ENCODE peak calls at places on chromosome 22, in six cellular contexts. R is IMR-90, X is mesenchymal stem cell, I is mesendoderm, Q is H1, T is neuronal stem cell. V is an unnamed sample.

GRCh38 chr22:30918761-30919160 is 49.8 kb downstream of the MORC2 start:
- DNase-seq in R (no peak), X (no peak), I (no peak), Q (no peak), T (no peak), V (no peak)

GRCh38 chr22:49284389-49284788 is 543.3 kb downstream of the BRD1 start:
- DNase-seq in R (no peak), X (no peak), I (no peak), Q (no peak), T (no peak), V (no peak)

GRCh38 chr22:38239101-38239761 is 33.6 kb downstream of the TMEM184B start:
- DNase-seq in R (peak; percentile 98), X (peak; percentile 87), I (peak; percentile 37), Q (no peak), T (no peak), V (no peak)

GRCh38 chr22:39151329-39151975 is 1.0 kb downstream of the CBX7 start:
- DNase-seq in R (no peak), X (no peak), I (no peak), Q (no peak), T (no peak), V (peak; percentile 28)

GRCh38 chr22:39178206-39179111 is 26.0 kb upstream of the CBX7 start:
- DNase-seq in R (peak; percentile 43), X (peak; percentile 41), I (no peak), Q (no peak), T (no peak), V (no peak)

GRCh38 chr22:48940266-48940987 is 887.2 kb downstream of the BRD1 start:
- DNase-seq in R (no peak), X (no peak), I (no peak), Q (no peak), T (no peak), V (no peak)

GRCh38 chr22:23204541-23205157 is 24.3 kb downstream of the BCR start:
- DNase-seq in R (no peak), X (no peak), I (no peak), Q (no peak), T (no peak), V (no peak)

GRCh38 chr22:22037229-22037628 is 54.6 kb upstream of the TOP3B start:
- DNase-seq in R (no peak), X (no peak), I (no peak), Q (no peak), T (peak; percentile 15), V (no peak)

GRCh38 chr22:31692186-31692886 is 30.3 kb upstream of the PISD start:
- DNase-seq in R (peak; percentile 68), X (peak; percentile 63), I (no peak), Q (no peak), T (no peak), V (no peak)

GRCh38 chr22:28477556-28477955 is 202.1 kb downstream of the TTC28 start:
- DNase-seq in R (no peak), X (no peak), I (no peak), Q (no peak), T (no peak), V (no peak)

GRCh38 chr22:26849575-26849974 is 192.2 kb downstream of the MIAT start:
- DNase-seq in R (no peak), X (no peak), I (no peak), Q (no peak), T (no peak), V (no peak)

GRCh38 chr22:40281717-40282116 is 64.6 kb upstream of the ADSL start:
- DNase-seq in R (no peak), X (no peak), I (no peak), Q (no peak), T (no peak), V (no peak)

GRCh38 chr22:27561301-27561820 is 240.2 kb downstream of the MN1 start:
- DNase-seq in R (no peak), X (no peak), I (peak; percentile 12), Q (no peak), T (no peak), V (no peak)

GRCh38 chr22:39028281-39028680 is 7.4 kb downstream of the APOBEC3D start:
- DNase-seq in R (no peak), X (no peak), I (peak; percentile 50), Q (no peak), T (no peak), V (no peak)

GRCh38 chr22:39686178-39686620 is 115.6 kb downstream of the CACNA1I start:
- DNase-seq in R (no peak), X (no peak), I (no peak), Q (no peak), T (no peak), V (no peak)

GRCh38 chr22:24894998-24895397 is 51.5 kb downstream of the LHFPL7 start:
- DNase-seq in R (no peak), X (peak; percentile 49), I (no peak), Q (no peak), T (no peak), V (no peak)

GRCh38 chr22:27405672-27406388 is 395.7 kb downstream of the MN1 start:
- DNase-seq in R (peak; percentile 45), X (peak; percentile 43), I (peak; percentile 67), Q (peak; percentile 25), T (peak; percentile 47), V (peak; percentile 79)

GRCh38 chr22:18152519-18152918 is 2.5 kb downstream of the USP18 start:
- DNase-seq in R (no peak), X (no peak), I (no peak), Q (no peak), T (no peak), V (no peak)

DNA sequence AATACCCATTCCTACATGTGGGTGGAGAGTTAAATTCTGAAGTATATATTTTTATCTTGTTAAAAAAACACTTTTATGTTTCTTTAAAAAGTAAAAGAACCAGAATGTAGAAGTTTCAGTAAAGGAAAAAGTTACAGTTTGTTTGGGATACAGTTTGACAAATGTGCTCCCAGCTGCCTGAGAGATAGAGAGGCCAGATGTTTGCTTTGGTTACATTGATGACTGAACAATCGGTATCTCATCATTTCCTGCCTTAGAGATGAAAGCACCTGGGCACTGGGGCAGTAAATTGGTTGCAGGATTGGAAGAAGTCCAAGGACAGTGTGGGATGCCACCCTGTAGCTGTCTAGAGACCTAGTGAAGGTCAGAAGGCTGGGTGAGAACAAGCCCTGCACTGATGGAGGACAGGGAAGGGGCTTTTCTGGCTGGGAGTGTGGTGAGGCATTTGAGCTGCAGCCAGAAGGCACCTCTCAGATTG is 16.6 kb downstream of the MED15 start:
- DNase-seq in R (peak; percentile 65), X (peak; percentile 57), I (no peak), Q (no peak), T (no peak), V (no peak)
- H2BK15ac ChIP-seq in R (no peak overlapping the region), X (no peak overlapping the region), I (no peak overlapping the region), Q (no peak overlapping the region), T (no peak overlapping the region), V (no peak overlapping the region)

DNA sequence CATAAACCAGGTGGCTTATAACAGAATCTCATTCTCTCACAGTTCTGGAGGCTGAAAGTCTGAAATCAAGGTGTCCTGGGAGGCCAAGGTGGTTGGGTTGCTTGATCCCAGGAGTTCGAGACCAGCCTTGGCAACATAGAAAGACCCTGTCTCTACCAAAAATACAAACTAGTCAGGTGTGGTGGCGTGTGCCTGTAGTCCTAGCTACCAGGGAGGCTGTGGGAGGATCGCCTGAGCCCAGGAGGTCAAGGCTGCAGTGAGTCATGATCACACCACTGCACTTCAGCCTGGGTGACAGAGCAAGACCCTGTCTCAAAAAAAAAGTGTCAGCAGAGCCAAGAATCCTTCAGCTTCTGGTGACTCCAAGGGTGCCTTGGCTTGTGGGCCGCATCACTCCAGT is 8.9 kb upstream of the PRR5 start:
- DNase-seq in R (no peak), X (no peak), I (no peak), Q (no peak), T (no peak), V (no peak)
- H2BK120ac ChIP-seq in R (no peak overlapping the region), X (no peak overlapping the region), I (no peak overlapping the region), Q (no peak overlapping the region), T (no peak overlapping the region), V (no peak overlapping the region)

DNA sequence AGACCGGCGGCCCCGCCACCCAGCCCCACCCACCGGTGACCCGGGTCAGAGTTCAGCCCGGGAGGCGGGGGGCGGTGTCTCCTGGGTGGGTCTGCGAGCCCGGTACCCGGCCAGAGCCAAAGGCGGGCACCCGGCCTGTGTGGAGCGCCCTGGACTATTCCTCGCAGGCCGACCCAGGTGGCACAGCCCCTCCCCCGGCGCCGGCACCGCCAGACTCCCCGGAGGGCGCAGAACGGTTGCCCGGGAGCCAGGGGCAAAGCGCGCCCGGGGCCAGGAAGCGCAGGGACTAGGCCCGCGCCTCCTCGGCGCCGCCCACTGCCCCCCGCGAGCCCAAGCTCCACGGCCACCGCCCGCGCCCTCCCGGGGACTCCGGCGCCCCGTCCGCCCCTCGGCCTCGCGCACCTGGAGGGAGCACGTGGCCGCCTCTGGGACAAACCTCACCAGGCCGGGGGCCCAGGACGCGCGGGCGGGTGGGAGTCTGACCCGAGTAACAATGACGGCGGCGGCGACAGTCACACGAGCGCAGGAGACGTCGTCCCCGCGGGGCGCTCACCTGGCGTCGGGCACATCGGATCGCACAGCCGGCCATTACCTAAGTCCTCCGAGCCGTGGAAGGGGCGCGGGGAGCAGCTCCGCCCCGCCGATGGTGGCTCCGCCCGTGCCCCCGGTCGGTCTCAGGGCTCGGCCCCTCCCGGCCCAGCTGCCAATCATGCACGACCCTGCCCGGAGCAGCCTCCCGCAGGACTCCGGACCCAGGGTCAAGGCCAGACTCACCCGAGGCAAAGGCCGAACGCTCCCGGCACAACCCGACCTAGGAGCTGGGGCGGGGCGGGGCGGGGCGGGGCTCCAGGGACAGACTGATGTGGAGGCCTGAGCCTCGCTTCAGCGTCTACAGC is 7.5 kb downstream of the PLXNB2 start:
- DNase-seq in R (no peak), X (no peak), I (peak; percentile 91), Q (peak; percentile 59), T (no peak), V (peak; percentile 91)
- H3K9ac ChIP-seq in R (no peak overlapping the region), X (no peak overlapping the region), I (peak overlapping the region; percentile 65), Q (peak overlapping the region; percentile 16), T (peak overlapping the region; percentile 77), V (no peak overlapping the region)

GRCh38 chr22:46736705-46737104 is 1.3 kb downstream of the CERK start:
- DNase-seq in R (no peak), X (no peak), I (no peak), Q (no peak), T (no peak), V (no peak)

GRCh38 chr22:46737105-46737975 is 712 bp downstream of the CERK start:
- DNase-seq in R (peak; percentile 34), X (peak; percentile 47), I (peak; percentile 50), Q (no peak), T (no peak), V (peak; percentile 46)

GRCh38 chr22:46735747-46736608 is 2.1 kb downstream of the CERK start:
- DNase-seq in R (no peak), X (peak; percentile 7), I (peak; percentile 49), Q (no peak), T (no peak), V (peak; percentile 50)

GRCh38 chr22:46732513-46732912 is 5.5 kb downstream of the CERK start:
- DNase-seq in R (no peak), X (no peak), I (no peak), Q (no peak), T (no peak), V (no peak)

DNA sequence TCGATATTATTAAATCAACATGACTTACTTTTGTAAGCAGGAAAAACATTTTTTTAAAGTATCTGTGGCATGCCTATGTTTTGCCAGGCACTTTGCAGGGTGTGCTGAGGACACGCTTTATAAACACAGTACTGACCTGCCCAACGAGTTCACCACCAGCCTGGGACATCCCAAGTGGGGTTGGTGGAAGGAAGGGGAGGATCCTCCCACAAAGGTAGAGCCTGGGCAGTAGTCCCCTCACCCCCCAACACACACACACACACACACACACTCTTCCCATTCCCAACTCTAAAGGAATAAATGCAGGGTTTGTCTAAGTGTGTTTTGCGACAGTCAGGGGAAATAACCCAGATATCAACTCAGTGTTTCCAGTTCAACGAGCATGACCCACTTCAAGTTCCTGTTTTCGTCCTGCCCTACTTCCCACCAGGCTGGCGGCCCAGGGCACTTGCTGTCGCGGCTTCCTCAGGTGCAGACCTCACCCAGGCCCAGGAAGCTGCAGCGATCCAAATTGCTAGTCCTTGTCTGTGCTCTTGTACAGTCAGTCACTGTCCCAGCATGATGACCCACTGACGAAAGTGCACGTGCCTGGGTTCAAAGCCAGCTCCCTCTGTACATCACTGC is 3.1 kb downstream of the CERK start:
- DNase-seq in R (no peak), X (peak; percentile 4), I (no peak), Q (no peak), T (no peak), V (no peak)
- H2BK15ac ChIP-seq in R (no peak overlapping the region), X (no peak overlapping the region), I (no peak overlapping the region), Q (peak overlapping the region; percentile 31), T (no peak overlapping the region), V (no peak overlapping the region)